ENCODE peak calls at places on chromosomes 7 and 10, in six cellular contexts. One of them, this sample, is unnamed.

GRCh38 chr10:100634034-100634433 is 98.3 kb downstream of the HIF1AN start:
- DNase-seq in H1: no peak
- DNase-seq in HCT116: no peak
- DNase-seq in GM12878: no peak
- DNase-seq in HepG2: no peak
- DNase-seq in K562: no peak
- DNase-seq in this sample: no peak

GRCh38 chr10:102781089-102781920 is 37.6 kb downstream of the WBP1L start:
- DNase-seq in H1: no peak
- DNase-seq in HCT116: no peak
- DNase-seq in GM12878: no peak
- DNase-seq in K562: peak; percentile 38
- DNase-seq in HepG2: no peak
- DNase-seq in this sample: no peak

GRCh38 chr7:95632609-95633008 is 36.3 kb upstream of the PDK4 start:
- DNase-seq in HCT116: no peak
- DNase-seq in HepG2: no peak
- DNase-seq in GM12878: no peak
- DNase-seq in H1: no peak
- DNase-seq in K562: no peak
- DNase-seq in this sample: no peak

GRCh38 chr7:151769189-151769821 is 107.6 kb downstream of the PRKAG2 start:
- DNase-seq in HepG2: no peak
- DNase-seq in K562: no peak
- DNase-seq in GM12878: peak; percentile 60
- DNase-seq in HCT116: no peak
- DNase-seq in H1: no peak
- DNase-seq in this sample: no peak

GRCh38 chr7:152894295-152895170 is 135.0 kb downstream of the ACTR3B start:
- DNase-seq in HepG2: peak; percentile 21
- DNase-seq in GM12878: no peak
- DNase-seq in H1: peak; percentile 85
- DNase-seq in HCT116: no peak
- DNase-seq in K562: peak; percentile 86
- DNase-seq in this sample: no peak

GRCh38 chr7:20201380-20201779 is 15.8 kb downstream of the MACC1 start:
- DNase-seq in H1: no peak
- DNase-seq in HCT116: no peak
- DNase-seq in HepG2: no peak
- DNase-seq in K562: no peak
- DNase-seq in GM12878: no peak
- DNase-seq in this sample: no peak

GRCh38 chr7:132430863-132431822 is 145.1 kb downstream of the PLXNA4 start:
- DNase-seq in HCT116: no peak
- DNase-seq in GM12878: no peak
- DNase-seq in K562: peak; percentile 54
- DNase-seq in HepG2: no peak
- DNase-seq in H1: no peak
- DNase-seq in this sample: no peak

GRCh38 chr7:63027075-63027474 is 971.6 kb upstream of the ZNF722 start:
- DNase-seq in HepG2: no peak
- DNase-seq in GM12878: no peak
- DNase-seq in K562: no peak
- DNase-seq in H1: no peak
- DNase-seq in HCT116: no peak
- DNase-seq in this sample: no peak

GRCh38 chr7:12296051-12296570 is 85.0 kb downstream of the TMEM106B start:
- DNase-seq in HCT116: no peak
- DNase-seq in K562: no peak
- DNase-seq in GM12878: no peak
- DNase-seq in HepG2: no peak
- DNase-seq in H1: no peak
- DNase-seq in this sample: no peak

GRCh38 chr10:126247454-126247975 is 140.8 kb downstream of the ADAM12 start:
- DNase-seq in H1: no peak
- DNase-seq in HepG2: no peak
- DNase-seq in K562: no peak
- DNase-seq in HCT116: no peak
- DNase-seq in GM12878: no peak
- DNase-seq in this sample: no peak

GRCh38 chr10:122255509-122256301 is 15.4 kb upstream of the BTBD16 start:
- DNase-seq in HepG2: no peak
- DNase-seq in GM12878: no peak
- DNase-seq in HCT116: no peak
- DNase-seq in K562: no peak
- DNase-seq in H1: no peak
- DNase-seq in this sample: no peak

GRCh38 chr10:86968271-86968993 is at the start of gene ADIRF:
- DNase-seq in K562: no peak
- DNase-seq in H1: peak; percentile 46
- DNase-seq in HCT116: peak; percentile 51
- DNase-seq in GM12878: no peak
- DNase-seq in HepG2: no peak
- DNase-seq in this sample: no peak

GRCh38 chr7:5377279-5377678 is 46.4 kb downstream of the TNRC18 start:
- DNase-seq in HCT116: no peak
- DNase-seq in K562: no peak
- DNase-seq in HepG2: no peak
- DNase-seq in H1: no peak
- DNase-seq in GM12878: no peak
- DNase-seq in this sample: no peak

GRCh38 chr10:98269435-98269912 is 1.5 kb upstream of the LOXL4 start:
- DNase-seq in GM12878: no peak
- DNase-seq in K562: no peak
- DNase-seq in HCT116: peak; percentile 79
- DNase-seq in H1: no peak
- DNase-seq in HepG2: peak; percentile 83
- DNase-seq in this sample: peak; percentile 23

GRCh38 chr10:98267894-98268693 is at the start of gene LOXL4:
- DNase-seq in K562: peak; percentile 75
- DNase-seq in GM12878: no peak
- DNase-seq in HepG2: no peak
- DNase-seq in H1: no peak
- DNase-seq in HCT116: no peak
- DNase-seq in this sample: no peak

GRCh38 chr10:98267069-98267893 is 713 bp downstream of the LOXL4 start:
- DNase-seq in HepG2: no peak
- DNase-seq in K562: no peak
- DNase-seq in H1: no peak
- DNase-seq in GM12878: no peak
- DNase-seq in HCT116: no peak
- DNase-seq in this sample: no peak

GRCh38 chr10:98270026-98270740 is 2.2 kb upstream of the LOXL4 start:
- DNase-seq in HepG2: peak; percentile 83
- DNase-seq in HCT116: no peak
- DNase-seq in K562: peak; percentile 27
- DNase-seq in H1: no peak
- DNase-seq in GM12878: no peak
- DNase-seq in this sample: no peak

DNA sequence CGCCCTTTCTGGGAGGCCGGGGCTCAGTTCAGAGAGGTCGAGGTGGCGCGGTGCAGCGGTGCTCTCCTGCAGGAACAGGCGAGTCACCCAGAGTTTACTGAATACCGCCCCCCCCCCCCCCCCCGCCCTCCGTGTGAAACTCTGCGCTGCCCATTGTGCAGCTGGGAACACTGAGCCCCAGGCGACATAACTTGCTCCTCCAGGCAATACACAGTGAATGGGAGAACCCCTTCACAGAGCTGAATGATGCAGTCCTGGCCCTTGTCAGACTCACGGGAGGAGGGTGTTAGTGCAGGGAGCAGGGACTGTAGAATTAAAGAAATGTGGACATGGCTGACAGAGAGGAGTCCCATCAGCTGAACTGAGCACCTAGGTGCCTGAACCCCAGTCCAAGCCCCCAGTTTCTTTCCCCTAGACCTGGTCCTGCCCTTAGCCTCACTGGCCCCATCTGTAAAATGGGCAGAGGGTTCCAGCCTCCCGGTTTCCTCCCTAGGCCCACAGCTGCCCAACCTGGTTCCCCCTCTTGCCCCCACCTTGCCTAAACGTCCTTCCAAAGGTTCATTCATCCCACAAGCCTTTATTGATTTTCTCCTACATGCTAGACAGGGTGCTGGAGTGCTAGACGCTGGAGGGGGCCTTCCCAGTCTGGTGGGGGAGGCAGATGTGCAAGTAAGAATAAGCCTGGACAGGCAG is 846 bp upstream of the LOXL4 start:
- DNase-seq in GM12878: no peak
- DNase-seq in H1: no peak
- DNase-seq in HCT116: no peak
- DNase-seq in K562: peak; percentile 37
- DNase-seq in HepG2: peak; percentile 72
- DNase-seq in this sample: no peak
- TF ChIP-seq ZNF274 in GM12878: no peak
- TF ChIP-seq ZNF274 in H1: no peak
- TF ChIP-seq ZNF274 in HCT116: no peak
- TF ChIP-seq ZNF274 in K562: no peak
- TF ChIP-seq ZNF274 in HepG2: no peak
- TF ChIP-seq ZNF274 in this sample: no peak

GRCh38 chr10:62047240-62047897 is 145.9 kb downstream of the ARID5B start:
- DNase-seq in H1: no peak
- DNase-seq in K562: no peak
- DNase-seq in GM12878: no peak
- DNase-seq in HepG2: no peak
- DNase-seq in HCT116: no peak
- DNase-seq in this sample: no peak

GRCh38 chr10:62046522-62047239 is 145.2 kb downstream of the ARID5B start:
- DNase-seq in GM12878: peak; percentile 55
- DNase-seq in K562: no peak
- DNase-seq in HepG2: peak; percentile 67
- DNase-seq in HCT116: no peak
- DNase-seq in H1: no peak
- DNase-seq in this sample: no peak

GRCh38 chr10:62047960-62048383 is 146.5 kb downstream of the ARID5B start:
- DNase-seq in H1: no peak
- DNase-seq in HepG2: peak; percentile 25
- DNase-seq in GM12878: no peak
- DNase-seq in HCT116: no peak
- DNase-seq in K562: no peak
- DNase-seq in this sample: no peak

GRCh38 chr10:62044569-62044968 is 143.1 kb downstream of the ARID5B start:
- DNase-seq in GM12878: no peak
- DNase-seq in H1: no peak
- DNase-seq in HepG2: no peak
- DNase-seq in HCT116: no peak
- DNase-seq in K562: no peak
- DNase-seq in this sample: no peak

DNA sequence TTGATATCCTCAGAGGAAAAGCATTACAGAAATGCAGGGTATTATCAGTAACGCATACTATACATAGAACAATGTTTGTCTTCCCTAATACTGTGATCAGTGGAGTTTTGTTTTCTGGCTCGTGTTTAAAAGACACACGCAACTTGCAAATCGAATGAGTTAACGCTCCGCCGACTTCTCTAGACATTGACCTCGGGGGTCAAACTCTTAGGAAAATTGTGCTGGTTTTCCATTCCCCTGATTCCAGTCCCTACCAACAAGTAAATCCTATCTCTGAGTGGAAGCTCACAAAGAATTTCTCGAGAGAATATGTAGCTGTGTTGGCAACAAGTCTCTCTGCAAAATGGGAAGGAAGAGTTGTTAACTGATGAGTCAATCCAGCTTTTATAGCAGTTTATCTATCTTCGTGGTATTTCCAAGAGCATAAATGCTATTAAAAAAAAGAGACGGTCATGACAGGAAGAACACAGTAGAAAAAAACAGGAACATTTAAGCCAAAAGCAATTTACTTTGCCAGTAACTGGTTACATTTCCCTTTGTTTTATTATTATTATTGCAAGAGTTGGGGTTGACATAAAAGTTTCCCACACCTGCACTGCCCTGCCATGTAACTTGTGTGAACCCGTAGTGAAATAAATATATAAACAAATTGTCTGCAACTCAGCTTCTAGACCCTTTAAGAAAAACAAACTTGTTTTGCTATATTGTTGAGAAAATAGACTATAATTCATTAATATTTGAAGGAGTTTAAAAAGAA is 144.4 kb downstream of the ARID5B start:
- DNase-seq in HCT116: no peak
- DNase-seq in GM12878: no peak
- DNase-seq in HepG2: peak; percentile 83
- DNase-seq in H1: no peak
- DNase-seq in K562: no peak
- DNase-seq in this sample: no peak
- TF ChIP-seq ZNF274 in HCT116: no peak
- TF ChIP-seq ZNF274 in GM12878: no peak
- TF ChIP-seq ZNF274 in HepG2: no peak
- TF ChIP-seq ZNF274 in H1: no peak
- TF ChIP-seq ZNF274 in K562: no peak
- TF ChIP-seq ZNF274 in this sample: no peak

GRCh38 chr7:36071605-36072004 is 81.4 kb upstream of the EEPD1 start:
- DNase-seq in HepG2: peak; percentile 20
- DNase-seq in GM12878: no peak
- DNase-seq in K562: no peak
- DNase-seq in HCT116: no peak
- DNase-seq in H1: no peak
- DNase-seq in this sample: no peak
- TF ChIP-seq ZNF274 in HepG2: no peak
- TF ChIP-seq ZNF274 in GM12878: no peak
- TF ChIP-seq ZNF274 in K562: no peak
- TF ChIP-seq ZNF274 in HCT116: no peak
- TF ChIP-seq ZNF274 in H1: no peak
- TF ChIP-seq ZNF274 in this sample: no peak

GRCh38 chr7:137069249-137069963 is 201.0 kb downstream of the CHRM2 start:
- DNase-seq in K562: no peak
- DNase-seq in HCT116: no peak
- DNase-seq in HepG2: no peak
- DNase-seq in GM12878: no peak
- DNase-seq in H1: no peak
- DNase-seq in this sample: no peak

GRCh38 chr7:137078781-137079180 is 210.3 kb downstream of the CHRM2 start:
- DNase-seq in HCT116: no peak
- DNase-seq in HepG2: no peak
- DNase-seq in H1: no peak
- DNase-seq in GM12878: no peak
- DNase-seq in K562: no peak
- DNase-seq in this sample: no peak

GRCh38 chr7:137073571-137074325 is 205.3 kb downstream of the CHRM2 start:
- DNase-seq in HCT116: no peak
- DNase-seq in H1: no peak
- DNase-seq in K562: no peak
- DNase-seq in HepG2: no peak
- DNase-seq in GM12878: no peak
- DNase-seq in this sample: no peak

DNA sequence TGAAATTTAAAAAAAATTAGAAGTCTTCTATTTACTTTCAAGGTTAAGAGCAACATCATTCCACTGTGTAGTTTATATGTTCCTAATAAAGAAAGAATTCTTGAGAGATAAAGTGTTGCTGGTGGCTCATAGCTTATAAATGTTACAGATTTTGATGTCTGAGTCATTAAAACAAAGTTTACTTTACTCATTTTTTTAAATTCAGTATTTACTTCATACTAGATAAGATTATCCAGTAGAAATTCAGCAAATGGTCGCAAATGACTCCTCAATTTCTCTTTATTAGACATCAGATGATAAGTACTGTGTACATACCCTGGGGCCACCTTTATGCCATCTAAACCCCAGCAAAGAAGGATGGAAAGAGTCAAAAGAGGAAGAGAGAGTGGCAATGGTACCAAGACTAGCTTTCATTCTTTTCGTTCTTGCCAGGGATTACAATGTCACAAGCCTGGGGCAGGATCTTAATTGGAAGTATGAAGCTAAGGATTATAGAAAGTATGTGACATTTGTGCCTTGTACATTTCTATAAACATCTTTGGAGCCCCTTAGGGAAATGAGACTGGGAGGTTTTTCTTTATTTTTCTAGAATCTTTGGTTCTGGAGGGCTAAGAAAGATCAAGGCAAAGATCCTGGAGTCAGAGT is 206.1 kb downstream of the CHRM2 start:
- DNase-seq in HepG2: no peak
- DNase-seq in H1: no peak
- DNase-seq in K562: no peak
- DNase-seq in GM12878: no peak
- DNase-seq in HCT116: no peak
- DNase-seq in this sample: no peak
- TF ChIP-seq ZNF274 in HepG2: no peak
- TF ChIP-seq ZNF274 in H1: no peak
- TF ChIP-seq ZNF274 in K562: no peak
- TF ChIP-seq ZNF274 in GM12878: no peak
- TF ChIP-seq ZNF274 in HCT116: no peak
- TF ChIP-seq ZNF274 in this sample: no peak